ENCODE peak calls at places on chromosomes 2 and 18, in four cellular contexts. One of them, this sample, is unnamed.

GRCh38 chr2:188276255-188276654 is 15.4 kb upstream of the GULP1 start:
- DNase-seq in H1: no peak
- DNase-seq in HepG2: no peak
- DNase-seq in GM12878: no peak
- DNase-seq in this sample: no peak

GRCh38 chr2:200486529-200486928 is 23.3 kb downstream of the KCTD18 start:
- DNase-seq in H1: no peak
- DNase-seq in HepG2: no peak
- DNase-seq in GM12878: no peak
- DNase-seq in this sample: no peak

GRCh38 chr18:49934457-49934856 is 121.1 kb upstream of the ACAA2 start:
- DNase-seq in H1: no peak
- DNase-seq in HepG2: no peak
- DNase-seq in GM12878: no peak
- DNase-seq in this sample: no peak

GRCh38 chr18:36396190-36396589 is 98.7 kb downstream of the FHOD3 start:
- DNase-seq in H1: no peak
- DNase-seq in HepG2: no peak
- DNase-seq in GM12878: no peak
- DNase-seq in this sample: no peak

GRCh38 chr18:24631238-24632025 is 171.0 kb downstream of the HRH4 start:
- DNase-seq in H1: peak; percentile 55
- DNase-seq in HepG2: no peak
- DNase-seq in GM12878: no peak
- DNase-seq in this sample: no peak

GRCh38 chr2:40540026-40540425 is 88.1 kb upstream of the SLC8A1 start:
- DNase-seq in H1: no peak
- DNase-seq in HepG2: no peak
- DNase-seq in GM12878: no peak
- DNase-seq in this sample: no peak

GRCh38 chr2:238424313-238424700 is 2.4 kb upstream of the ASB1 start:
- DNase-seq in H1: no peak
- DNase-seq in HepG2: no peak
- DNase-seq in GM12878: no peak
- DNase-seq in this sample: no peak

GRCh38 chr2:174554514-174555119 is 43.0 kb downstream of the WIPF1 start:
- DNase-seq in H1: no peak
- DNase-seq in HepG2: no peak
- DNase-seq in GM12878: no peak
- DNase-seq in this sample: no peak

GRCh38 chr18:62102221-62102620 is 84.6 kb downstream of the PIGN start:
- DNase-seq in H1: no peak
- DNase-seq in HepG2: no peak
- DNase-seq in GM12878: no peak
- DNase-seq in this sample: no peak

GRCh38 chr2:191015229-191015628 is 1.3 kb upstream of the STAT1 start:
- DNase-seq in H1: no peak
- DNase-seq in HepG2: no peak
- DNase-seq in GM12878: no peak
- DNase-seq in this sample: no peak

GRCh38 chr18:74951165-74951760 is 257.7 kb downstream of the PTGR3 start:
- DNase-seq in H1: no peak
- DNase-seq in HepG2: peak; percentile 32
- DNase-seq in GM12878: peak; percentile 59
- DNase-seq in this sample: no peak

GRCh38 chr18:23844991-23845680 is 155.9 kb downstream of the LAMA3 start:
- DNase-seq in H1: no peak
- DNase-seq in HepG2: no peak
- DNase-seq in GM12878: no peak
- DNase-seq in this sample: no peak

GRCh38 chr18:8798996-8799395 is 93.6 kb downstream of the MTCL1 start:
- DNase-seq in H1: no peak
- DNase-seq in HepG2: no peak
- DNase-seq in GM12878: no peak
- DNase-seq in this sample: no peak

GRCh38 chr2:45180784-45181183 is 171.5 kb upstream of the SIX2 start:
- DNase-seq in H1: no peak
- DNase-seq in HepG2: no peak
- DNase-seq in GM12878: no peak
- DNase-seq in this sample: no peak

GRCh38 chr2:157751462-157752058 is 122.9 kb upstream of the ACVR1C start:
- DNase-seq in H1: peak; percentile 76
- DNase-seq in HepG2: peak; percentile 22
- DNase-seq in GM12878: peak; percentile 36
- DNase-seq in this sample: peak; percentile 23

GRCh38 chr2:176647325-176648155 is 378.3 kb downstream of the MTX2 start:
- DNase-seq in H1: no peak
- DNase-seq in HepG2: no peak
- DNase-seq in GM12878: no peak
- DNase-seq in this sample: no peak

GRCh38 chr2:75604479-75604878 is 42.1 kb upstream of the MRPL19 start:
- DNase-seq in H1: no peak
- DNase-seq in HepG2: no peak
- DNase-seq in GM12878: no peak
- DNase-seq in this sample: no peak

GRCh38 chr2:79903601-79904000 is 390.8 kb downstream of the CTNNA2 start:
- DNase-seq in H1: no peak
- DNase-seq in HepG2: no peak
- DNase-seq in GM12878: no peak
- DNase-seq in this sample: no peak

GRCh38 chr2:133509777-133510176 is 58.5 kb downstream of the NCKAP5 start:
- DNase-seq in H1: no peak
- DNase-seq in HepG2: no peak
- DNase-seq in GM12878: no peak
- DNase-seq in this sample: no peak

GRCh38 chr18:79211844-79212243 is 142.7 kb downstream of the ATP9B start:
- DNase-seq in H1: no peak
- DNase-seq in HepG2: peak; percentile 27
- DNase-seq in GM12878: no peak
- DNase-seq in this sample: no peak

GRCh38 chr2:200435379-200435778 is 74.5 kb downstream of the KCTD18 start:
- DNase-seq in H1: no peak
- DNase-seq in HepG2: no peak
- DNase-seq in GM12878: no peak
- DNase-seq in this sample: no peak

GRCh38 chr2:236290742-236291425 is 26.7 kb upstream of the ASB18 start:
- DNase-seq in H1: no peak
- DNase-seq in HepG2: no peak
- DNase-seq in GM12878: no peak
- DNase-seq in this sample: no peak

DNA sequence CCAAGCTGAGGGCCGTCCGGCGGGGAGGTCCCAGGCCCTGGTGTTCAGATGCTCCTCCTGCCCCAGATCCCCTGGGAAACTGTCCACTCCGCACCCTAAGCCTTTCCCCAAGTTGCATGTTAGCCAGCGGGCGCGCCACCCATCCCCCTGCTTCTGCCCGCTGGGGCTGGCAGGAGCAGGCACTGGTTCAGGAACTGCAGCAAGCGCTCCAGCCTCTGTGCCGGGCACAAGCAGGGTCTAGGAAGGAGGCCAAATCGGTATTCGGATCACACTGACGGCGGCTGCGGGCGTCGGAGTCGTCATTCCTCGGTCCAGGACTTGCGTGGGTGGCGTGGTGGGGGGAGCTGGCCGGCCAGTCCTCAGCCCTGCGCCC is 53.7 kb downstream of the FAM168B start:
- DNase-seq in H1: no peak
- DNase-seq in HepG2: no peak
- DNase-seq in GM12878: no peak
- DNase-seq in this sample: no peak
- TF ChIP-seq YY1 in H1: no peak
- TF ChIP-seq YY1 in HepG2: no peak
- TF ChIP-seq YY1 in GM12878: no peak
- TF ChIP-seq YY1 in this sample: no peak

DNA sequence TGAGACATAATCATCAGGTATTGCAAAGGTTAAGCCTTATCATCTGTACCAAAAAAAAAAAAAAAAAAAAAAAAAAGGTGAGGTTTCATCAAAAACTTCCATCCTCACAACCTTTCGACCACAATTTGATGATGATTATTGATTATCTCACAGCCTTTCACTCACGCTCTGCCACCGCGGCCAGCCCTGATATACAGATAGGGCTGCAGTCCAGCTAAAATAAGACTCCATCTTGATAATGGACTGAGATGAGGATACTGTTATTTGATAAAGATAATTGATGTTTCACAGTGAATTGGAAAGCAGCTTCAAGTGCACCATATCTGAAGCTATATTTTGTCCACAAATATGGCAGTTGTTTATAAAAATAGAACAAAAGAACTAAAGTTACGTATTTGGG is 159.7 kb upstream of the BOD1L2 start:
- DNase-seq in H1: no peak
- DNase-seq in HepG2: no peak
- DNase-seq in GM12878: no peak
- DNase-seq in this sample: no peak
- H3K4me3 ChIP-seq in H1: peak overlapping the region; percentile 27
- H3K4me3 ChIP-seq in HepG2: no peak overlapping the region
- H3K4me3 ChIP-seq in GM12878: no peak overlapping the region
- H3K4me3 ChIP-seq in this sample: no peak overlapping the region

GRCh38 chr18:59139291-59139614 is 431 bp upstream of the SEC11C start:
- DNase-seq in H1: no peak
- DNase-seq in HepG2: peak; percentile 83
- DNase-seq in GM12878: no peak
- DNase-seq in this sample: peak; percentile 62
- TF ChIP-seq SUZ12 in H1: no peak
- TF ChIP-seq SUZ12 in HepG2: no peak
- TF ChIP-seq SUZ12 in GM12878: no peak
- TF ChIP-seq SUZ12 in this sample: no peak

GRCh38 chr18:67144342-67144741 is 372.2 kb downstream of the DSEL start:
- DNase-seq in H1: no peak
- DNase-seq in HepG2: no peak
- DNase-seq in GM12878: no peak
- DNase-seq in this sample: no peak

GRCh38 chr18:67140495-67140894 is 376.0 kb downstream of the DSEL start:
- DNase-seq in H1: no peak
- DNase-seq in HepG2: no peak
- DNase-seq in GM12878: no peak
- DNase-seq in this sample: no peak

GRCh38 chr18:67151366-67151765 is 365.2 kb downstream of the DSEL start:
- DNase-seq in H1: no peak
- DNase-seq in HepG2: no peak
- DNase-seq in GM12878: no peak
- DNase-seq in this sample: no peak

GRCh38 chr18:67142604-67143003 is 373.9 kb downstream of the DSEL start:
- DNase-seq in H1: no peak
- DNase-seq in HepG2: no peak
- DNase-seq in GM12878: no peak
- DNase-seq in this sample: no peak

GRCh38 chr18:67145586-67146292 is 370.8 kb downstream of the DSEL start:
- DNase-seq in H1: no peak
- DNase-seq in HepG2: peak; percentile 61
- DNase-seq in GM12878: no peak
- DNase-seq in this sample: no peak
- TF ChIP-seq YY1 in H1: no peak
- TF ChIP-seq YY1 in HepG2: no peak
- TF ChIP-seq YY1 in GM12878: no peak
- TF ChIP-seq YY1 in this sample: no peak

GRCh38 chr2:136131484-136131960 is 13.6 kb upstream of the CXCR4 start:
- DNase-seq in H1: no peak
- DNase-seq in HepG2: no peak
- DNase-seq in GM12878: no peak
- DNase-seq in this sample: no peak

GRCh38 chr2:136130511-136130910 is 12.6 kb upstream of the CXCR4 start:
- DNase-seq in H1: no peak
- DNase-seq in HepG2: no peak
- DNase-seq in GM12878: no peak
- DNase-seq in this sample: no peak

GRCh38 chr2:136129601-136130000 is 11.7 kb upstream of the CXCR4 start:
- DNase-seq in H1: no peak
- DNase-seq in HepG2: no peak
- DNase-seq in GM12878: no peak
- DNase-seq in this sample: no peak

GRCh38 chr2:136128905-136129304 is 11.0 kb upstream of the CXCR4 start:
- DNase-seq in H1: no peak
- DNase-seq in HepG2: peak; percentile 26
- DNase-seq in GM12878: no peak
- DNase-seq in this sample: no peak

GRCh38 chr2:136130045-136130444 is 12.1 kb upstream of the CXCR4 start:
- DNase-seq in H1: no peak
- DNase-seq in HepG2: no peak
- DNase-seq in GM12878: no peak
- DNase-seq in this sample: no peak
- H3K4me3 ChIP-seq in H1: no peak overlapping the region
- H3K4me3 ChIP-seq in HepG2: no peak overlapping the region
- H3K4me3 ChIP-seq in GM12878: no peak overlapping the region
- H3K4me3 ChIP-seq in this sample: no peak overlapping the region

GRCh38 chr2:70936979-70937811 is 1.5 kb downstream of the ATP6V1B1 start:
- DNase-seq in H1: peak; percentile 43
- DNase-seq in HepG2: no peak
- DNase-seq in GM12878: no peak
- DNase-seq in this sample: no peak

GRCh38 chr2:70932631-70933230 is 3.0 kb upstream of the ATP6V1B1 start:
- DNase-seq in H1: peak; percentile 39
- DNase-seq in HepG2: no peak
- DNase-seq in GM12878: no peak
- DNase-seq in this sample: no peak

GRCh38 chr2:70936165-70936978 is 672 bp downstream of the ATP6V1B1 start:
- DNase-seq in H1: peak; percentile 48
- DNase-seq in HepG2: no peak
- DNase-seq in GM12878: no peak
- DNase-seq in this sample: no peak

GRCh38 chr2:70935468-70936164 is at the start of gene ATP6V1B1:
- DNase-seq in H1: peak; percentile 51
- DNase-seq in HepG2: peak; percentile 23
- DNase-seq in GM12878: no peak
- DNase-seq in this sample: no peak

DNA sequence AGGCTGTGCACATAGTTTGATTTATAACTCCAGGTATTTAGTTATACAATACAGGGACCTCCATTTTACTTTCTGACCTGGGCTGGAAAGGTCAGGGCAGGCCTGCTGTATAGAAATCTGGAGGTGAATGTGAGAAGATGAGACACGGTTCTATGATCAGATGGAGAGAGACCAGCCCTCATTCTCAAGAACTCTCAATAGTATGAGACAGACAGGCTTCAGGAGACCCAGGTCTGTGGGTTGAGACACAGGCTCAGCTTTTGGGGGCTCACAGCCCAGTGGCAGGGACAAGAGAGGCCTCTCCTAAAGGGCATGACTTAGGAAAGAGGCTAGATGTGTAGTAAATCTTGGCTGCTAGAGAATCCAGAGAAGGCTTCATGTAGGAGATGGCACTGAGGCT is 719 bp upstream of the ATP6V1B1 start:
- DNase-seq in H1: no peak
- DNase-seq in HepG2: no peak
- DNase-seq in GM12878: no peak
- DNase-seq in this sample: no peak
- TF ChIP-seq SUZ12 in H1: no peak
- TF ChIP-seq SUZ12 in HepG2: no peak
- TF ChIP-seq SUZ12 in GM12878: no peak
- TF ChIP-seq SUZ12 in this sample: no peak

GRCh38 chr2:154400891-154401290 is 297.6 kb upstream of the KCNJ3 start:
- DNase-seq in H1: no peak
- DNase-seq in HepG2: no peak
- DNase-seq in GM12878: no peak
- DNase-seq in this sample: no peak

GRCh38 chr2:154403242-154403790 is 295.2 kb upstream of the KCNJ3 start:
- DNase-seq in H1: no peak
- DNase-seq in HepG2: peak; percentile 35
- DNase-seq in GM12878: no peak
- DNase-seq in this sample: no peak

GRCh38 chr2:154402138-154402714 is 296.3 kb upstream of the KCNJ3 start:
- DNase-seq in H1: no peak
- DNase-seq in HepG2: peak; percentile 53
- DNase-seq in GM12878: no peak
- DNase-seq in this sample: no peak
- TF ChIP-seq YY1 in H1: no peak
- TF ChIP-seq YY1 in HepG2: no peak
- TF ChIP-seq YY1 in GM12878: no peak
- TF ChIP-seq YY1 in this sample: no peak

This sample was measured in NT2/D1.